ENCODE peak calls at places on chromosome 20, in seven cellular contexts. P, O, A, W, S, Y and N are unnamed samples.

GRCh38 chr20:8361008-8361652 is 229.1 kb downstream of the PLCB1 start:
- DNase-seq in W (peak), Y (no peak), P (peak), S (peak), A (peak), O (no peak), N (no peak)

GRCh38 chr20:47620808-47621805 is 119.4 kb downstream of the NCOA3 start:
- DNase-seq in Y (peak), A (peak), O (no peak), S (peak), P (peak), W (no peak), N (peak)

GRCh38 chr20:14093652-14094051 is 98.3 kb downstream of the MACROD2 start:
- DNase-seq in P (no peak), A (no peak), S (no peak), Y (no peak), O (no peak), W (no peak), N (no peak)

GRCh38 chr20:20227013-20227571 is 140.8 kb upstream of the INSM1 start:
- DNase-seq in Y (no peak), P (no peak), O (no peak), A (no peak), S (no peak), W (no peak), N (no peak)

GRCh38 chr20:23145281-23145700 is 59.2 kb upstream of the CD93 start:
- DNase-seq in P (peak), A (peak), S (no peak), O (no peak), W (peak), Y (no peak), N (no peak)

GRCh38 chr20:8631271-8631670 is 437.6 kb upstream of the PLCB4 start:
- DNase-seq in Y (no peak), A (peak), S (no peak), W (no peak), P (no peak), O (no peak), N (no peak)

GRCh38 chr20:52031574-52032303 is 159.8 kb downstream of the ZFP64 start:
- DNase-seq in Y (no peak), A (peak), O (no peak), W (no peak), P (no peak), S (no peak), N (no peak)

GRCh38 chr20:48635791-48636267 is 192.0 kb downstream of the PREX1 start:
- DNase-seq in A (peak), Y (peak), O (peak), W (peak), P (peak), S (peak), N (peak)

GRCh38 chr20:14264869-14265268 is 72.5 kb downstream of the FLRT3 start:
- DNase-seq in P (peak), O (no peak), Y (no peak), W (no peak), S (peak), A (peak), N (peak)

GRCh38 chr20:36153754-36154695 is 515 bp upstream of the EPB41L1 start:
- DNase-seq in A (peak), W (peak), Y (peak), P (peak), S (peak), O (peak), N (peak)

GRCh38 chr20:20393770-20394169 is 25.9 kb downstream of the INSM1 start:
- DNase-seq in A (no peak), W (no peak), Y (no peak), P (no peak), O (no peak), S (no peak), N (no peak)

GRCh38 chr20:58147628-58148370 is 80.7 kb downstream of the ANKRD60 start:
- DNase-seq in P (no peak), Y (no peak), A (no peak), S (no peak), W (no peak), O (no peak), N (no peak)

GRCh38 chr20:23568320-23569011 is at the start of gene CST9L:
- DNase-seq in O (no peak), W (no peak), S (no peak), A (no peak), P (no peak), Y (no peak), N (no peak)

GRCh38 chr20:8428988-8429387 is 296.9 kb downstream of the PLCB1 start:
- DNase-seq in A (no peak), Y (no peak), W (no peak), O (no peak), S (no peak), P (no peak), N (no peak)

GRCh38 chr20:25466846-25467245 is 59.4 kb downstream of the GINS1 start:
- DNase-seq in P (no peak), A (no peak), O (no peak), S (no peak), W (no peak), Y (no peak), N (no peak)

GRCh38 chr20:20594171-20594530 is 118.3 kb downstream of the RALGAPA2 start:
- DNase-seq in W (no peak), Y (peak), A (peak), S (no peak), P (peak), O (no peak), N (peak)

GRCh38 chr20:35539756-35540212 is 2.1 kb upstream of the ERGIC3 start:
- DNase-seq in O (no peak), P (no peak), Y (peak), W (no peak), A (no peak), S (no peak), N (no peak)

GRCh38 chr20:37262516-37262915 is 902 bp upstream of the GHRH start:
- DNase-seq in W (no peak), P (peak), Y (no peak), S (no peak), A (no peak), O (no peak), N (peak)

GRCh38 chr20:37259865-37260264 is 1.7 kb downstream of the GHRH start:
- DNase-seq in S (no peak), Y (no peak), P (no peak), W (no peak), A (no peak), O (no peak), N (no peak)

GRCh38 chr20:37259031-37259430 is 2.6 kb downstream of the GHRH start:
- DNase-seq in Y (no peak), S (no peak), P (no peak), W (no peak), A (no peak), O (no peak), N (no peak)

GRCh38 chr20:37263686-37264085 is 2.1 kb upstream of the GHRH start:
- DNase-seq in W (no peak), O (no peak), Y (no peak), P (no peak), S (no peak), A (no peak), N (no peak)

GRCh38 chr20:37261714-37262113 is at the start of gene GHRH:
- DNase-seq in W (no peak), O (no peak), S (no peak), Y (no peak), A (no peak), P (no peak), N (no peak)
- TF ChIP-seq CTCF in W (no peak), O (no peak), S (no peak), Y (no peak), A (no peak), P (no peak), N (no peak)

GRCh38 chr20:4522310-4522709 is 199.4 kb upstream of the PRND start:
- DNase-seq in P (no peak), S (no peak), A (no peak), W (no peak), Y (no peak), O (no peak), N (no peak)

GRCh38 chr20:4521170-4521968 is 200.3 kb upstream of the PRND start:
- DNase-seq in A (no peak), O (no peak), Y (no peak), P (no peak), S (no peak), W (no peak), N (no peak)

GRCh38 chr20:4524792-4525191 is 196.9 kb upstream of the PRND start:
- DNase-seq in A (no peak), S (no peak), W (no peak), Y (no peak), O (no peak), P (no peak), N (no peak)

GRCh38 chr20:4519530-4519929 is 202.2 kb upstream of the PRND start:
- DNase-seq in S (peak), A (no peak), O (no peak), P (peak), W (peak), Y (peak), N (no peak)

GRCh38 chr20:4524307-4524706 is 197.4 kb upstream of the PRND start:
- DNase-seq in Y (no peak), S (no peak), A (no peak), P (no peak), O (no peak), W (no peak), N (no peak)
- TF ChIP-seq CTCF in Y (no peak), S (peak), A (no peak), P (no peak), O (no peak), W (no peak), N (no peak)

GRCh38 chr20:60815656-60816055 is 436.4 kb upstream of the CDH4 start:
- DNase-seq in W (no peak), P (no peak), O (no peak), A (no peak), S (no peak), Y (no peak), N (no peak)

GRCh38 chr20:60819511-60819910 is 432.6 kb upstream of the CDH4 start:
- DNase-seq in Y (no peak), P (no peak), O (no peak), W (no peak), A (no peak), S (no peak), N (no peak)

GRCh38 chr20:60820149-60820548 is 431.9 kb upstream of the CDH4 start:
- DNase-seq in S (no peak), Y (no peak), A (no peak), W (no peak), O (no peak), P (no peak), N (no peak)

GRCh38 chr20:60813066-60813465 is 439.0 kb upstream of the CDH4 start:
- DNase-seq in A (no peak), O (no peak), S (no peak), W (no peak), Y (no peak), P (no peak), N (no peak)

DNA sequence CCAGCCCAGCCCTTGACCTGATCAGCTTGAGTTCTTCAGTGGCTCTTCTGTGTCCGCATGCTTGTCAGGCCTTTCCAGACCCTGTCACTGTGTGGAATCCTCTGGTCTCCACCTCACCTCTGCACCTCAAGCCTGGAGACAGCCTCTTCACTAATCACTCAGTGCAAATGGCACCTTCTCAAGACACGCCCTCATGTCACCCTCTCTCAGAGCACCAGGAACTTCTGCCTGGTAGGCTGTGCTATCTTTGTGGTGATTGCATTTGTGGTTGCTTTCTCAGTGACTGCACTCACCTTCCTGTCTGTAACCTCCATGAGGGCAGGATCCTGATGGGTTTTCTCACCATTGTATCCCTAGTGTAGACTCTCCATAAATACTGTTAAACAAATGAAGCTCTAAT is 435.2 kb upstream of the CDH4 start:
- DNase-seq in A (no peak), Y (no peak), P (no peak), S (no peak), O (no peak), W (no peak), N (no peak)
- TF ChIP-seq CTCF in A (no peak), Y (no peak), P (no peak), S (no peak), O (no peak), W (no peak), N (no peak)

GRCh38 chr20:40757087-40757486 is 68.1 kb upstream of the MAFB start:
- DNase-seq in W (no peak), O (no peak), Y (no peak), S (peak), A (no peak), P (no peak), N (no peak)
- TF ChIP-seq CTCF in W (no peak), O (no peak), Y (no peak), S (no peak), A (no peak), P (no peak), N (no peak)

GRCh38 chr20:45456632-45457031 is 12.9 kb upstream of the WFDC2 start:
- DNase-seq in O (no peak), P (peak), W (no peak), A (no peak), Y (peak), S (peak), N (no peak)
- TF ChIP-seq CTCF in O (peak), P (no peak), W (no peak), A (no peak), Y (no peak), S (peak), N (no peak)

GRCh38 chr20:45235995-45236394 is 14.8 kb downstream of the SEMG2 start:
- DNase-seq in S (no peak), Y (no peak), P (peak), O (no peak), W (no peak), A (no peak), N (no peak)
- TF ChIP-seq CTCF in S (peak), Y (peak), P (peak), O (no peak), W (no peak), A (peak), N (peak)

DNA sequence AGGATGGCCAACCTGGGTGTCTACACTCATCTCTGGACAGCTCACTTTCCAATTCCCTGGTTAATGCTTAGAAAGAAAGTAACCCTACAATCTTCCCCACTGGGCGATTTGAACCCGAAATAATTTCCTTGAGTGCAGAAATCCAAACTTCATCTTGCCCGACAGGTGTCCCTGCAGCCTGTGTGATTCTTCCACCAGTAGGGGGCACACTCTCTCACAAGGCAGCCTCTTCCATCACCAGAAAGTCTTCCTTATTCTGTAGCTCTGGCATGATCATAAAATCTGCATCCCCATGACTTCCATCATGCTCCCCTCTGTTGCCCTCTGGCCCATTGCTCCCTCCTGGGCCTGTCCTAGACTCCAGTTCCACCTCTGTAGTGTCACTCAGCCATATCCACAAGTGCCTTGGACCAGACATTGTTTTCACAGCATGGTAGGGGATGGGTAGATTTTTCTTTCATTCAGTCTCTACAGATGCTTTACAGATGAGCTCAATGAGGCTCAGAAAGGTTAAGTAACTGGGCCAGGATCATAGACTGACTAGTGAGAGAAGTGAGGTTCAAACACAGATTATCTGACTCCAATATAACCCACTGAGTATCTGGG is 170.4 kb upstream of the SPTLC3 start:
- DNase-seq in S (no peak), P (peak), Y (no peak), O (no peak), A (no peak), W (no peak), N (no peak)
- TF ChIP-seq CTCF in S (peak), P (peak), Y (peak), O (no peak), A (no peak), W (no peak), N (peak)

GRCh38 chr20:53384392-53384791 is 209.2 kb downstream of the ZNF217 start:
- DNase-seq in Y (no peak), P (no peak), S (no peak), O (no peak), A (peak), W (no peak), N (no peak)

GRCh38 chr20:53386186-53386681 is 207.4 kb downstream of the ZNF217 start:
- DNase-seq in Y (no peak), S (no peak), P (no peak), A (no peak), O (no peak), W (no peak), N (no peak)

GRCh38 chr20:53382263-53382844 is 211.3 kb downstream of the ZNF217 start:
- DNase-seq in P (no peak), S (no peak), W (no peak), A (no peak), Y (no peak), O (no peak), N (no peak)

GRCh38 chr20:53376021-53376420 is 217.6 kb downstream of the ZNF217 start:
- DNase-seq in W (no peak), P (no peak), A (no peak), O (no peak), Y (no peak), S (no peak), N (no peak)

DNA sequence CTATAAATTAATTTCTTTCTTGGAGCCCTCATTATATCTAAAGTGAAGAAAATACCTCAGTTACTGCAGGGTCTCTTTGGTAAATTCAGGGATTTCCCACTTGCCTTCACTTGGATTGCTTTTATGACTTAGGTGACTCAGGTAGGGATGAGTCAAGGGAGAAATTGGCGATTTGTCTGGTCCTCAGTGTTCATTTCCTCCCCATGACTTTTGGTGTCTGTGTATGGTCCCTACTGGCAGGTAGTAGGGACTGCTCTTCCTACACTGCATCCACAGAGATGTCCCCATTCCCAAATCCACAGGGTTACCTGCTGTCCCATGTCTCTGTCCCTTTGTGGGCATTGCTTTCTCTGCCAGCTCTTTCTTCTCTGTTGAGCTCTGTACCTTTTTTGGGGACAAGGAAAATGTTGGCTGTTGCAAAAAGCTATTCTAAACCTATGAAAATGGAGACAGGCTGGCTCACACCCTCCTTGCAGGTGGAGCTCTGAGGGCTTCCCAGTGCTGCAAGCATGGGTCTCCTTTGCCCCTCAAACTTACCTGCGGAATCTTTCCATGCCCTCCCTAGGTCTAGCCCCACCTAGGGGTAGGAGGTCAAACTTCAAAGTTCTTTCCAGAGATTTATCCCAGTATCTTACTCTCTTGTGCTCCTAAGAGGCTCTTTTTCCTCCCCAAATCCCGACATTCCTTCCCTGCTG is 211.9 kb downstream of the ZNF217 start:
- DNase-seq in Y (no peak), P (no peak), A (no peak), W (no peak), S (peak), O (no peak), N (no peak)
- TF ChIP-seq CTCF in Y (no peak), P (peak), A (no peak), W (no peak), S (no peak), O (no peak), N (no peak)

GRCh38 chr20:62528983-62529891 is 53.4 kb upstream of the GATA5 start:
- DNase-seq in S (no peak), Y (no peak), P (no peak), A (no peak), O (no peak), W (no peak), N (no peak)
- TF ChIP-seq CTCF in S (no peak), Y (no peak), P (no peak), A (no peak), O (no peak), W (no peak), N (no peak)

GRCh38 chr20:39676857-39677351 is 714.8 kb downstream of the DHX35 start:
- DNase-seq in S (peak), O (no peak), P (peak), W (no peak), Y (no peak), A (peak), N (no peak)
- TF ChIP-seq CTCF in S (peak), O (no peak), P (peak), W (no peak), Y (peak), A (no peak), N (no peak)